ENCODE peak calls at places on chromosome X, in six cellular contexts. L is upper lobe of left lung; C is fibroblast of the aortic adventitia; O is endothelial cell; K is stimulated activated CD8-positive, alpha-beta memory T cell treated with anti-CD3 and anti-CD28 coated beads, Interleukin-7, amount 100 ng/mL, for 24 hours; Q is substantia nigra. Z is an unnamed sample.

GRCh38 chrX:120358687-120359086 is 3.2 kb upstream of the ATP1B4 start:
- DNase-seq in K (no peak), L (no peak), Q (no peak), O (no peak), C (peak), Z (no peak)

GRCh38 chrX:15236146-15236545 is 33.7 kb downstream of the ASB9 start:
- DNase-seq in Q (no peak), K (no peak), O (no peak), C (no peak), L (no peak), Z (no peak)

GRCh38 chrX:55326985-55327384 is 62.3 kb upstream of the PAGE3 start:
- DNase-seq in K (no peak), L (no peak), C (no peak), O (peak), Q (no peak), Z (no peak)

GRCh38 chrX:94524867-94525266 is 850.9 kb downstream of the FAM133A start:
- DNase-seq in L (no peak), C (no peak), K (no peak), O (no peak), Q (no peak), Z (no peak)

GRCh38 chrX:133171962-133172708 is 46.0 kb downstream of the TFDP3 start:
- DNase-seq in O (no peak), K (no peak), Q (no peak), C (peak), L (no peak), Z (no peak)

GRCh38 chrX:17814557-17814956 is 46.5 kb downstream of the RAI2 start:
- DNase-seq in C (peak), O (no peak), L (no peak), Q (no peak), K (no peak), Z (no peak)

GRCh38 chrX:13689519-13690211 is 737 bp downstream of the RAB9A start:
- DNase-seq in L (no peak), O (no peak), Q (no peak), C (peak), K (no peak), Z (no peak)

GRCh38 chrX:39012561-39013209 is 211.4 kb downstream of the MID1IP1 start:
- DNase-seq in K (no peak), Q (no peak), O (no peak), C (peak), L (no peak), Z (no peak)

GRCh38 chrX:11663875-11664210 is 1.9 kb downstream of the ARHGAP6 start:
- DNase-seq in C (peak), L (no peak), Q (no peak), K (no peak), O (no peak), Z (no peak)

GRCh38 chrX:148624951-148625350 is 124.5 kb downstream of the AFF2 start:
- DNase-seq in O (no peak), Q (no peak), K (no peak), C (no peak), L (no peak), Z (no peak)

GRCh38 chrX:143757375-143757774 is 36.8 kb upstream of the SPANXN2 start:
- DNase-seq in O (no peak), C (no peak), Q (no peak), L (no peak), K (no peak), Z (peak)

GRCh38 chrX:33725556-33726232 is 406.4 kb downstream of the FAM47A start:
- DNase-seq in K (no peak), C (no peak), L (peak), O (peak), Q (no peak), Z (peak)

GRCh38 chrX:134640914-134641313 is 17.4 kb downstream of the PLAC1 start:
- DNase-seq in O (no peak), C (no peak), Q (no peak), L (no peak), K (no peak), Z (no peak)

GRCh38 chrX:18424482-18425198 is 768 bp upstream of the CDKL5 start:
- DNase-seq in K (no peak), C (peak), Q (no peak), O (peak), L (peak), Z (no peak)

GRCh38 chrX:30876367-30876766 is 12.7 kb downstream of the TAB3 start:
- DNase-seq in Q (no peak), O (no peak), L (no peak), K (no peak), C (no peak), Z (no peak)

GRCh38 chrX:41481264-41482109 is 34.3 kb downstream of the NYX start:
- DNase-seq in K (no peak), C (peak), Q (no peak), L (no peak), O (peak), Z (no peak)

GRCh38 chrX:70030242-70030823 is 19.4 kb downstream of the AWAT2 start:
- DNase-seq in L (peak), K (no peak), Q (no peak), C (peak), O (peak), Z (peak)

GRCh38 chrX:106917830-106918500 is 2.2 kb upstream of the CLDN2 start:
- DNase-seq in Q (no peak), C (peak), K (no peak), O (no peak), L (no peak), Z (no peak)

GRCh38 chrX:47174846-47175587 is 18.6 kb upstream of the UBA1 start:
- DNase-seq in K (no peak), C (no peak), O (no peak), Q (no peak), L (peak), Z (no peak)

GRCh38 chrX:85111347-85111746 is 107.7 kb downstream of the APOOL start:
- DNase-seq in L (no peak), K (no peak), Q (no peak), C (peak), O (no peak), Z (no peak)

GRCh38 chrX:29851971-29852605 is 363.3 kb upstream of the MAGEB2 start:
- DNase-seq in Q (no peak), K (no peak), C (peak), O (no peak), L (no peak), Z (no peak)

GRCh38 chrX:2708016-2708415 is 16.9 kb downstream of the CD99 start:
- DNase-seq in K (no peak), Q (no peak), L (no peak), O (no peak), C (no peak), Z (no peak)